ENCODE peak calls at places on chromosome 2, in five cellular contexts. Y is gastrocnemius medialis, F is IMR-90, E is endothelial cell of umbilical vein, X is AG04449. V is an unnamed sample.

GRCh38 chr2:24359701-24360049 is 661 bp downstream of the ITSN2 start:
- DNase-seq in X (no peak), E (no peak), Y (peak), F (no peak), V (peak)

GRCh38 chr2:226185613-226186211 is 613.9 kb downstream of the IRS1 start:
- DNase-seq in F (peak), E (no peak), X (peak), Y (no peak), V (no peak)

GRCh38 chr2:188695953-188696352 is 278.2 kb upstream of the COL3A1 start:
- DNase-seq in F (peak), Y (no peak), E (no peak), X (peak), V (no peak)

GRCh38 chr2:5846881-5847280 is 154.7 kb downstream of the SOX11 start:
- DNase-seq in Y (no peak), X (peak), F (peak), E (no peak), V (no peak)

GRCh38 chr2:191625016-191625415 is 52.9 kb upstream of the NABP1 start:
- DNase-seq in E (peak), X (no peak), Y (no peak), F (no peak), V (no peak)

GRCh38 chr2:69943000-69943840 is 18.2 kb downstream of the ASPRV1 start:
- DNase-seq in F (no peak), X (no peak), Y (no peak), E (no peak), V (no peak)

GRCh38 chr2:174263989-174264388 is 15.7 kb upstream of the OLA1 start:
- DNase-seq in Y (no peak), E (peak), F (peak), X (no peak), V (no peak)

GRCh38 chr2:39246382-39246980 is 2.7 kb upstream of the CDKL4 start:
- DNase-seq in E (no peak), Y (no peak), X (no peak), F (no peak), V (no peak)

GRCh38 chr2:49288902-49289680 is 134.8 kb upstream of the FSHR start:
- DNase-seq in E (no peak), F (no peak), Y (no peak), X (no peak), V (no peak)

GRCh38 chr2:191539068-191539467 is 138.9 kb upstream of the NABP1 start:
- DNase-seq in F (peak), E (peak), Y (no peak), X (no peak), V (no peak)

GRCh38 chr2:45259144-45259543 is 249.9 kb upstream of the SIX2 start:
- DNase-seq in E (no peak), F (no peak), Y (no peak), X (no peak), V (no peak)

GRCh38 chr2:239372835-239373234 is 28.0 kb downstream of the HDAC4 start:
- DNase-seq in Y (no peak), E (no peak), F (no peak), X (no peak), V (no peak)

GRCh38 chr2:119696494-119697030 is 17.6 kb downstream of the TMEM177 start:
- DNase-seq in E (no peak), Y (no peak), F (no peak), X (no peak), V (no peak)

GRCh38 chr2:23127465-23127864 is 257.5 kb upstream of the KLHL29 start:
- DNase-seq in X (no peak), E (no peak), Y (no peak), F (no peak), V (no peak)

GRCh38 chr2:121722479-121722878 is 14.2 kb downstream of the NIFK start:
- DNase-seq in Y (peak), X (peak), E (no peak), F (peak), V (no peak)

DNA sequence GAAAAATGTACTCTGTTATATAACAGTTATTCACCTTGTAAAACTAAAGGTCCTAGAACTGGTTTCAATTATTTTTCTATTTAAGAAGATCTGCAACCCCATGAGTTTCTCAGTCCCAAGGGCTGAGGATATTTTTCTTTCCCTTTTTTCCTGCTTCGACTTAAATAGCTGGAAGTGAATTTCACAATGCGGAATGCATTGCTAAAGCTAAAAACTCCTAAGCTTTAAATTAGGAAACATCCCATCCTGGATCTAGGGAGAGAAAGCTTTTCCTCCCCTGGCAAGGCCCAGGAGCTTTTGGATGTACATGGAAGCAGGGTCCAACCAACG is 1.4 kb downstream of the RFX8 start:
- DNase-seq in E (peak), X (no peak), F (peak), Y (no peak), V (no peak)
- H3K4me3 ChIP-seq in E (no peak), X (peak), F (peak), Y (peak), V (peak)

GRCh38 chr2:166011660-166012059 is 58.1 kb upstream of the TTC21B start:
- DNase-seq in X (no peak), Y (no peak), E (no peak), F (no peak), V (no peak)

GRCh38 chr2:166017208-166017607 is 63.6 kb upstream of the TTC21B start:
- DNase-seq in E (no peak), Y (no peak), X (no peak), F (no peak), V (no peak)

DNA sequence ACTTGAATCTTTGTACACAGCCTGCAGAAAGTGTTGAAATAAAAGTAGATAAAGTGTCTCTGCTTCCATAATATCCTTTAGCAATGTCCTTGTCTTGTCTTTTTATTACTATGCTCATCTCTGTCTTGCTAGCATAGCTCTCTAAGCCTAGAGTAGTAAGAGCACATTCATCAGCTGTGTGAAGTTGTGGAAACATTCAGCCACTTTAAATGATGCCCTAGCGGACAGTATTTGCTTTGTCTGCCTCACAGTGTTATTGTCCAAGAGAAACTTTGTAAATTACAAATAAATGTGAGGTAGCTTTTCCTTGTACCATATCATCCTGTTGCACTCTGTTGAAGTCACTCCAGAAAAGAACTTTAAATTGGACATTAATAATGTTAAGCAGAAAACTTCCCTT is 60.3 kb upstream of the TTC21B start:
- DNase-seq in F (no peak), E (no peak), X (no peak), Y (no peak), V (no peak)
- TF ChIP-seq CTCF in F (no peak), E (no peak), X (no peak), Y (no peak), V (no peak)

GRCh38 chr2:42913280-42913878 is 121.0 kb upstream of the HAAO start:
- DNase-seq in X (no peak), E (peak), F (peak), Y (no peak), V (no peak)
- H3K4me3 ChIP-seq in X (no peak), E (no peak), F (no peak), Y (no peak), V (no peak)

GRCh38 chr2:179876266-179876665 is 14.9 kb upstream of the ZNF385B start:
- DNase-seq in X (no peak), E (no peak), Y (no peak), F (no peak), V (no peak)
- TF ChIP-seq CTCF in X (no peak), E (no peak), Y (no peak), F (no peak), V (no peak)

GRCh38 chr2:15939854-15940660 is at the start of gene MYCN:
- DNase-seq in E (peak), X (no peak), F (no peak), Y (peak), V (peak)

GRCh38 chr2:15937882-15938802 is 2.2 kb upstream of the MYCN start:
- DNase-seq in E (no peak), X (no peak), F (no peak), Y (no peak), V (no peak)

GRCh38 chr2:15938803-15939555 is 1.4 kb upstream of the MYCN start:
- DNase-seq in F (no peak), X (no peak), E (no peak), Y (no peak), V (no peak)

GRCh38 chr2:15940661-15941482 is 522 bp downstream of the MYCN start:
- DNase-seq in Y (no peak), E (peak), X (no peak), F (no peak), V (no peak)

GRCh38 chr2:15939556-15939853 is 845 bp upstream of the MYCN start:
- DNase-seq in F (no peak), E (no peak), X (no peak), Y (no peak), V (peak)
- H3K4me3 ChIP-seq in F (no peak), E (no peak), X (no peak), Y (peak), V (peak)

GRCh38 chr2:15577071-15577706 is 14.5 kb upstream of the DDX1 start:
- DNase-seq in F (peak), X (no peak), E (peak), Y (peak), V (peak)
- TF ChIP-seq CTCF in F (peak), X (peak), E (peak), Y (peak), V (peak)

GRCh38 chr2:55047677-55048299 is 2.5 kb downstream of the RTN4 start:
- DNase-seq in Y (no peak), F (peak), E (peak), X (no peak), V (no peak)
- H3K4me3 ChIP-seq in Y (peak), F (peak), E (peak), X (peak), V (peak)

DNA sequence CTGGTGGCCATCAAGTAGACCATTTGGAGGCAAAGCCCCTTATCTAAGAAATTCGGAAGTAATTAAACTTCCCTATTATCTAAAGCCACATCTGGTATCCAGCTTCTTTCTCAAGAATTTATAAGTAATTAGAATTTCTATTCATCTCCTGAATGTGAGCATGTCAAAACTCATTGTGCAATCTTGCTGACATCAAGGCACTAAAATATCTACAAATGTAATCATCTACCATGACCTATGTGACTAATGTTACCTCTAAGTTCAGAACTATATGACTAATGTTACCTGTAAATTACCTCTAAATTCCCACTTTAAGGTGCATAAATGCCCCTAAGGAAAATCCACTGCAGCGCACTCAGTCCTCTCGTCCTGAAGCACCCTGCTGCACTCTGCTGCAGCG is 773.0 kb downstream of the CPS1 start:
- DNase-seq in X (no peak), Y (no peak), E (no peak), F (no peak), V (no peak)
- TF ChIP-seq CTCF in X (no peak), Y (no peak), E (no peak), F (no peak), V (no peak)

V was measured in psoas muscle.